ENCODE peak calls at places on chromosomes 12 and 14, in four cellular contexts. H, J, V and S are unnamed samples.

GRCh38 chr14:88271205-88271604 is 51.9 kb downstream of the KCNK10 start:
- DNase-seq in V (no peak), J (no peak), H (no peak), S (no peak)

GRCh38 chr12:16607895-16608294 is 1.9 kb upstream of the LMO3 start:
- DNase-seq in V (no peak), H (no peak), J (no peak), S (no peak)

GRCh38 chr14:45199246-45199645 is 53.8 kb downstream of the MIS18BP1 start:
- DNase-seq in J (no peak), H (no peak), V (no peak), S (no peak)

GRCh38 chr12:115338566-115339294 is 654.8 kb upstream of the TBX3 start:
- DNase-seq in J (no peak), V (no peak), H (no peak), S (no peak)

GRCh38 chr12:48183876-48184548 is 568 bp downstream of the CCDC184 start:
- DNase-seq in V (no peak), H (no peak), J (no peak), S (no peak)

GRCh38 chr12:119208626-119209061 is 29.9 kb downstream of the HSPB8 start:
- DNase-seq in J (no peak), H (peak), V (no peak), S (peak)

GRCh38 chr14:90545431-90545830 is 148.6 kb downstream of the CALM1 start:
- DNase-seq in H (no peak), V (no peak), J (no peak), S (no peak)

GRCh38 chr14:36502558-36503508 is 17.2 kb downstream of the NKX2-1 start:
- DNase-seq in V (no peak), H (no peak), J (no peak), S (no peak)

GRCh38 chr12:75289678-75290200 is 40.4 kb downstream of the CAPS2 start:
- DNase-seq in J (no peak), V (peak), H (no peak), S (no peak)

GRCh38 chr14:56036353-56036752 is 81.9 kb upstream of the PELI2 start:
- DNase-seq in H (no peak), J (no peak), V (no peak), S (no peak)

GRCh38 chr12:22855456-22855855 is 230.5 kb downstream of the ETNK1 start:
- DNase-seq in V (no peak), J (no peak), H (no peak), S (no peak)

GRCh38 chr12:22858849-22859569 is 234.0 kb downstream of the ETNK1 start:
- DNase-seq in H (no peak), V (no peak), J (no peak), S (no peak)

GRCh38 chr12:22851532-22851931 is 226.6 kb downstream of the ETNK1 start:
- DNase-seq in J (no peak), H (no peak), V (no peak), S (no peak)

GRCh38 chr12:22860926-22861325 is 236.0 kb downstream of the ETNK1 start:
- DNase-seq in V (no peak), H (no peak), J (no peak), S (no peak)

GRCh38 chr12:22856120-22856699 is 231.2 kb downstream of the ETNK1 start:
- DNase-seq in V (peak), H (no peak), J (peak), S (no peak)
- TF ChIP-seq CTCF in V (peak), H (no peak), J (peak), S (peak)

GRCh38 chr14:68386950-68387779 is 405.7 kb downstream of the ZFP36L1 start:
- DNase-seq in J (no peak), V (no peak), H (no peak), S (no peak)
- TF ChIP-seq POLR2AphosphoS5 in J (no peak), V (no peak), H (no peak), S (no peak)

DNA sequence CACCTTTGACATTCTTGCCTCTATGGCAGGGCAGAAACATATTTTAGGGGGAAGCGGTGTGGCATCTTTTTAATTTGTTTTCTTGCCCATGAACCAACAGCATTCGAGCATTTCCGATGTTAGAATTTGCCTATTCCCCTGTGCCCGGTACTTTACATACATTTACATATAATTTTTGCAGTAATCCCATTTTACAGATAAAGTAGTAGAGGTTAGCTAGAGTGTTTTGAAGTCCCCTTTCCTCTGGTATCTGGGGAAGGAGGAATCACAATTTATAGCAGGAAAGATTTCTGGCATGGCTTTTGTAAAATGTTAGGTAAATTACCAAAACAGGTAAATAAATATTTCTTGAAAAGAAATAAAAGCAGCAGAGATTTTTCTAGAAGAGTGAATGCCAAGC is 1.6 kb downstream of the BORCS5 start:
- DNase-seq in J (no peak), V (no peak), H (no peak), S (no peak)
- TF ChIP-seq POLR2A in J (no peak), V (no peak), H (no peak), S (no peak)

GRCh38 chr12:31250179-31250578 is 75.8 kb downstream of the SINHCAF start:
- DNase-seq in V (no peak), H (no peak), J (no peak), S (no peak)

GRCh38 chr12:31248815-31249214 is 77.1 kb downstream of the SINHCAF start:
- DNase-seq in V (no peak), J (no peak), H (no peak), S (no peak)

GRCh38 chr12:31246470-31246850 is 79.5 kb downstream of the SINHCAF start:
- DNase-seq in J (no peak), V (no peak), H (no peak), S (no peak)

DNA sequence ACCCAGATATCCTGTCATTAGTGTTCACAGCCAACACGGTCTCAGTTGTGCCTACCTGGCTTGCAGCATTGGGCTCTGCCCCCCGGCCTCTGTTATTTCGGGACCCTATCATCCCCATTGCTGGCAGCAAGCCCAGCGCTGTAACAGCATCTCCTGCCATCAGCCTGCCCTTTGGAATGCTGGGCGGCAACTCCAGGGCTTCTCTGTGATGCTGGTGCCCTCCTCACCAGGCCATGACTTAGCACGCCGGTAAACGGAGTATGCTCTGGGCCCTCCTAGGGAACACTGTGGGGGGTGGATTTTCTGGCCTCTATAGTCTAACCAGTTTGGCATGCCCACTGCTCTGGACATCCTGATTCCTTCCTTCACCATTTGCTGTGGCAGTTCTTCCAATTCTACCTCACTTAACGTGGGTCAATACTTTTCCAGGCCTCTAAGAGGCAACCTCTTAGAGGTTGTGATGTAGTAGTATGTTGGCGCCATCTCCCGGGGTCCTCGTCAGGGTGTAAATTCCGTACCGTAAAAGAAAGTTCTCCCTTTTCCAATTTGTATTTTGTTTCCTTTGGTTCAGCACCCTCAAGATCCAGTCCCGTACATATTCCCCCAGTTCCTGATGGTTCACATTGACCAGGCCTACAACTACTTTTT is 80.0 kb downstream of the SINHCAF start:
- DNase-seq in H (no peak), J (peak), V (no peak), S (no peak)
- TF ChIP-seq CTCF in H (no peak), J (peak), V (no peak), S (no peak)

DNA sequence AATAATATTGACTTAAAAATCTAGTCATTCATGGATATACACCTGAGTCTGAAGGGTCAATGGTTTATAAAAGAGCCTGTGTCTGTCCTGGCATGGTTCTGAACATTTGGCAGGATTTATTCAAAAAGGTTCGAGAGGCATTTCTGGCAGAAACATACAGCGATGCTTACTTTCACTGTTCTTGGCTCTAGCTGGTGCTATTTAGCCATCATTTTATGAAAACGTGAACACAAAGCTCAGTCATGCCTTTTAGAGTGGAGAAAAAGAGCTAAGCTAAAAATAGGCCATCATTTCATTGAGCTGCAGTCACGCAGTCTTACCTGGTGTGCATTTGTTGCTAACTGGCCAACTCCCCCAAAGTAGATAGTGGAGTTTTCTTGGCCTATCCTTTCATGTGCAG is 1209.5 kb downstream of the SLC16A7 start:
- DNase-seq in H (no peak), J (no peak), V (no peak), S (no peak)
- TF ChIP-seq POLR2AphosphoS5 in H (no peak), J (no peak), V (no peak), S (no peak)

GRCh38 chr14:23469906-23470403 is 452 bp downstream of the NGDN start:
- DNase-seq in H (no peak), V (no peak), J (no peak), S (no peak)

GRCh38 chr14:23470947-23471346 is 1.4 kb downstream of the NGDN start:
- DNase-seq in H (no peak), V (no peak), J (no peak), S (no peak)

GRCh38 chr14:23468704-23469126 is 788 bp upstream of the NGDN start:
- DNase-seq in J (no peak), V (no peak), H (no peak), S (no peak)

GRCh38 chr14:23465261-23465660 is 4.2 kb upstream of the NGDN start:
- DNase-seq in V (no peak), J (no peak), H (no peak), S (no peak)

DNA sequence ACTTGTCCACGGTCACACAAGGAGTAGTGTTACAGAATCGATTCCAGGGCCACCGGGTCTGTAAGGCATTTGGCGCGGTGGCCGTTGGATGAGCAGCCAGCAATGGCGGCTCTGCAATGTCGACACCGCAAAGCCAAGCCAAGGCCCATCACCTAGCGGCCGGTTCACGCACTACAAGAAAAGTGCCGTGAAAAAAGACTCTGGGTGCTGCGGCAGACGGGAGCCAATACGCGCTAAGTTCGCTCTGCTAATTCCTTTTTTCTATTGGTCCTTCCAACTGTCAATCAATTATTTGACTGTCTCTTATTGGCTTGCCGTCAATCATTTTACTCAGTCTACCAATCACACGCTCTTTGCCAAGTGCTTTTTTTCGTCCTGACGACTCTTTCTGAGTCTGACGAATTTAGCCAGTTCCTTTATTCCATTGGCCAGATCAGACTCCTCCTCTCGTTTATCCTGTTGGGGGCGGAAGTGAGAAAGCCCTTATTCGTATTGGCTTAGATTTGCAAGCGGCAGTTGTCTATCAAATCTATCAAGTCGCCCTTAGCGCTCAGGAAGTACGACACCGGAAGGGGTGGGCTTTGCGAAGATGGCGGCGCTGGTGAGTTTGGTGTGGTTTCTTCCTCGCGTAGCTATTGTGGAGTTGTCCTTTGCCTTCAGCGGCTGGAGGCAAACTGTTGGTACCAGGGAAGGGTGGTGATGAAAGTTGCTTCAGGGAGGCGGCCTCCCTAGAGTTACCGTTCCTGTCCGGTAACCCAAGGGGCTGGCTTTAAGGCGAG is at the start of gene NGDN:
- DNase-seq in H (peak), J (peak), V (peak), S (peak)
- TF ChIP-seq POLR2A in H (no peak), J (peak), V (peak), S (peak)

GRCh38 chr12:109612975-109613502 is 39.4 kb downstream of the MVK start:
- DNase-seq in H (no peak), J (peak), V (no peak), S (no peak)
- TF ChIP-seq CTCF in H (no peak), J (peak), V (peak), S (no peak)

GRCh38 chr12:93301171-93301570 is 76.6 kb upstream of the NUDT4 start:
- DNase-seq in H (no peak), J (no peak), V (no peak), S (no peak)

GRCh38 chr12:93306636-93307035 is 71.1 kb upstream of the NUDT4 start:
- DNase-seq in J (no peak), V (no peak), H (no peak), S (no peak)

GRCh38 chr12:93299262-93299846 is 78.4 kb upstream of the NUDT4 start:
- DNase-seq in J (no peak), H (no peak), V (no peak), S (no peak)

GRCh38 chr12:93300611-93301021 is 77.1 kb upstream of the NUDT4 start:
- DNase-seq in H (no peak), J (no peak), V (no peak), S (no peak)

GRCh38 chr12:93302331-93303229 is 75.1 kb upstream of the NUDT4 start:
- DNase-seq in H (no peak), J (peak), V (peak), S (no peak)
- TF ChIP-seq POLR2AphosphoS5 in H (peak), J (no peak), V (no peak), S (no peak)